ENCODE peak calls at places on chromosomes 3 and 15, in six cellular contexts. Q is stimulated activated CD8-positive, alpha-beta memory T cell treated with anti-CD3 and anti-CD28 coated beads, Interleukin-2, amount 100 ng/mL, for 48 hours; G is nucleus accumbens; N is kidney tubule cell; U is activated CD4-positive, alpha-beta T cell treated with anti-CD3 and anti-CD28 coated beads, Interleukin-2, amount 50 U/mL, for 24 hours; D is foreskin fibroblast. M is an unnamed sample.

GRCh38 chr3:134917631-134918030 is 122.6 kb downstream of the EPHB1 start:
- DNase-seq in D (peak), U (no peak), N (peak), G (no peak), Q (no peak), M (no peak)

GRCh38 chr15:92719024-92719423 is 63.4 kb upstream of the FAM174B start:
- DNase-seq in Q (no peak), G (no peak), N (no peak), U (no peak), D (no peak), M (no peak)

GRCh38 chr15:96121066-96121465 is 209.4 kb upstream of the NR2F2 start:
- DNase-seq in G (no peak), D (peak), U (no peak), Q (no peak), N (no peak), M (no peak)

GRCh38 chr3:50160561-50160983 is 5.4 kb downstream of the SEMA3F start:
- DNase-seq in D (no peak), Q (no peak), N (no peak), U (no peak), G (no peak), M (no peak)

GRCh38 chr3:170961616-170962400 is 53.4 kb upstream of the EIF5A2 start:
- DNase-seq in Q (no peak), U (no peak), N (peak), D (peak), G (peak), M (peak)

GRCh38 chr15:74795961-74796625 is 14.2 kb downstream of the CSK start:
- DNase-seq in Q (peak), U (no peak), D (no peak), G (no peak), N (no peak), M (no peak)

GRCh38 chr15:52256930-52257733 is 38.5 kb downstream of the MYO5C start:
- DNase-seq in Q (no peak), N (no peak), G (no peak), U (no peak), D (peak), M (no peak)

GRCh38 chr3:114706591-114707224 is 412.9 kb downstream of the TIGIT start:
- DNase-seq in U (no peak), Q (peak), G (no peak), D (peak), N (peak), M (no peak)

GRCh38 chr3:29370451-29371420 is 89.9 kb downstream of the RBMS3 start:
- DNase-seq in Q (no peak), U (no peak), D (no peak), G (no peak), N (peak), M (no peak)

GRCh38 chr15:66835558-66835878 is 133.5 kb downstream of the SMAD6 start:
- DNase-seq in D (peak), G (no peak), N (no peak), U (no peak), Q (no peak), M (no peak)

GRCh38 chr3:184466413-184466960 is 86.6 kb downstream of the CHRD start:
- DNase-seq in N (no peak), Q (no peak), D (peak), G (no peak), U (no peak), M (no peak)

GRCh38 chr3:157914882-157915281 is 191.3 kb downstream of the SHOX2 start:
- DNase-seq in D (peak), U (no peak), G (no peak), Q (no peak), N (no peak), M (no peak)

GRCh38 chr3:151726016-151726415 is 7.7 kb upstream of the AADACL2 start:
- DNase-seq in G (no peak), N (no peak), U (no peak), Q (no peak), D (no peak), M (no peak)

GRCh38 chr15:57100136-57100539 is 181.7 kb downstream of the TCF12 start:
- DNase-seq in G (no peak), N (no peak), Q (no peak), U (no peak), D (no peak), M (no peak)

GRCh38 chr3:139117136-139117675 is 72.5 kb upstream of the PRR23C start:
- DNase-seq in Q (no peak), U (no peak), D (peak), N (no peak), G (no peak), M (no peak)

GRCh38 chr15:99455796-99456160 is 110.0 kb upstream of the MEF2A start:
- DNase-seq in Q (no peak), U (no peak), N (no peak), G (no peak), D (no peak), M (no peak)

GRCh38 chr3:54243262-54243931 is 121.0 kb downstream of the CACNA2D3 start:
- DNase-seq in G (no peak), Q (no peak), U (no peak), N (peak), D (peak), M (no peak)

GRCh38 chr3:125280966-125281365 is 68.4 kb upstream of the SLC12A8 start:
- DNase-seq in N (peak), D (peak), U (no peak), Q (no peak), G (no peak), M (peak)

GRCh38 chr3:55405436-55405835 is 81.7 kb downstream of the WNT5A start:
- DNase-seq in N (peak), Q (no peak), U (no peak), G (no peak), D (no peak), M (no peak)

GRCh38 chr15:33580526-33580925 is 269.8 kb downstream of the RYR3 start:
- DNase-seq in U (no peak), D (no peak), Q (no peak), G (no peak), N (peak), M (no peak)

GRCh38 chr3:168877899-168878298 is 782.2 kb upstream of the GOLIM4 start:
- DNase-seq in Q (no peak), G (no peak), U (no peak), D (no peak), N (peak), M (no peak)